ENCODE peak calls at places on chromosomes 12 and 14, in four cellular contexts. H is endothelial cell, U is adrenal gland, Z is pancreas. G is an unnamed sample.

GRCh38 chr14:64053694-64054669 is 201.2 kb downstream of the SYNE2 start:
- DNase-seq in H (no peak), U (no peak), Z (no peak), G (no peak)

GRCh38 chr12:105431537-105431936 is 101.0 kb downstream of the C12orf75 start:
- DNase-seq in H (no peak), U (no peak), Z (no peak), G (no peak)

GRCh38 chr12:41076114-41076513 is 112.0 kb upstream of the PDZRN4 start:
- DNase-seq in H (no peak), U (no peak), Z (no peak), G (no peak)

GRCh38 chr12:71556881-71557280 is 106.8 kb downstream of the ZFC3H1 start:
- DNase-seq in H (no peak), U (no peak), Z (no peak), G (peak)

GRCh38 chr12:93009533-93009932 is 80.4 kb upstream of the EEA1 start:
- DNase-seq in H (no peak), U (no peak), Z (no peak), G (no peak)

GRCh38 chr12:118714051-118714460 is 267.3 kb upstream of the SRRM4 start:
- DNase-seq in H (peak), U (peak), Z (peak), G (peak)

GRCh38 chr12:19778822-19779221 is 339.5 kb downstream of the AEBP2 start:
- DNase-seq in H (no peak), U (no peak), Z (no peak), G (no peak)

GRCh38 chr12:4506870-4507269 is 31.8 kb upstream of the RAD51AP1 start:
- DNase-seq in H (no peak), U (no peak), Z (no peak), G (no peak)

GRCh38 chr12:47079365-47079893 is at the start of gene PCED1B:
- DNase-seq in H (peak), U (peak), Z (peak), G (no peak)

GRCh38 chr14:51860164-51860835 is at the start of gene GNG2:
- DNase-seq in H (peak), U (peak), Z (peak), G (peak)

GRCh38 chr12:45439039-45439438 is 223.1 kb downstream of the ANO6 start:
- DNase-seq in H (no peak), U (no peak), Z (no peak), G (no peak)

GRCh38 chr14:92780444-92780843 is 13.7 kb upstream of the GOLGA5 start:
- DNase-seq in H (no peak), U (no peak), Z (no peak), G (no peak)